ENCODE peak calls at places on chromosomes 7 and 10, in four cellular contexts. Y, Q, B and V are unnamed samples.

GRCh38 chr10:87661861-87662785 is 2.4 kb downstream of the PAPSS2 start:
- DNase-seq in Y (peak; percentile 35), Q (no peak), B (no peak), V (no peak)

GRCh38 chr7:2107386-2108085 is 125.2 kb downstream of the MAD1L1 start:
- DNase-seq in Y (no peak), Q (no peak), B (no peak), V (no peak)

GRCh38 chr7:132029369-132030160 is 473.1 kb upstream of the PODXL start:
- DNase-seq in Y (no peak), Q (no peak), B (no peak), V (no peak)

GRCh38 chr7:26308551-26308950 is 16.9 kb downstream of the SNX10 start:
- DNase-seq in Y (no peak), Q (no peak), B (no peak), V (no peak)

GRCh38 chr7:130151591-130152269 is 53.5 kb downstream of the TMEM209 start:
- DNase-seq in Y (no peak), Q (no peak), B (no peak), V (no peak)

GRCh38 chr10:73803680-73804286 is 7.6 kb downstream of the NDST2 start:
- DNase-seq in Y (no peak), Q (no peak), B (no peak), V (no peak)

GRCh38 chr10:50990568-50991495 is 83.5 kb upstream of the PRKG1 start:
- DNase-seq in Y (peak; percentile 43), Q (peak; percentile 17), B (no peak), V (no peak)

GRCh38 chr10:6988654-6989053 is 408.6 kb upstream of the PRKCQ start:
- DNase-seq in Y (no peak), Q (no peak), B (no peak), V (no peak)

GRCh38 chr7:35988818-35989217 is 164.2 kb upstream of the EEPD1 start:
- DNase-seq in Y (no peak), Q (no peak), B (no peak), V (no peak)

GRCh38 chr7:1468899-1469298 is 9.6 kb upstream of the MICALL2 start:
- DNase-seq in Y (no peak), Q (no peak), B (no peak), V (no peak)

GRCh38 chr10:52318822-52319464 is 4.9 kb downstream of the DKK1 start:
- DNase-seq in Y (peak; percentile 86), Q (no peak), B (no peak), V (no peak)

GRCh38 chr10:113000454-113000853 is 50.4 kb downstream of the TCF7L2 start:
- DNase-seq in Y (no peak), Q (no peak), B (no peak), V (no peak)

GRCh38 chr10:25907247-25907646 is 26.8 kb upstream of the MYO3A start:
- DNase-seq in Y (no peak), Q (no peak), B (no peak), V (no peak)